ENCODE peak calls at places on chromosomes 5 and 9, in six cellular contexts. E, X, Y, G, T and M are unnamed samples.
A peak's percentile ranks its signal among the peaks of the same experiment; 100 is the strongest.

GRCh38 chr9:124810513-124811355 is 33.8 kb downstream of the OLFML2A start:
- DNase-seq in E (peak; percentile 80), X (peak; percentile 67), Y (no peak), G (no peak), T (no peak), M (peak; percentile 60)

GRCh38 chr5:147400076-147400809 is 109.6 kb downstream of the DPYSL3 start:
- DNase-seq in E (no peak), X (peak; percentile 64), Y (no peak), G (no peak), T (no peak), M (no peak)

GRCh38 chr5:10553476-10553875 is 10.4 kb upstream of the ANKRD33B start:
- DNase-seq in E (no peak), X (no peak), Y (no peak), G (no peak), T (no peak), M (no peak)

GRCh38 chr5:157961176-157961575 is 102.2 kb upstream of the CLINT1 start:
- DNase-seq in E (no peak), X (no peak), Y (no peak), G (no peak), T (no peak), M (no peak)

GRCh38 chr9:15081021-15081753 is 171.0 kb upstream of the FREM1 start:
- DNase-seq in E (no peak), X (no peak), Y (no peak), G (no peak), T (no peak), M (no peak)

GRCh38 chr5:158172005-158172404 is 313.1 kb upstream of the CLINT1 start:
- DNase-seq in E (no peak), X (no peak), Y (no peak), G (no peak), T (no peak), M (no peak)

GRCh38 chr5:172173771-172174170 is 14.3 kb downstream of the STK10 start:
- DNase-seq in E (no peak), X (no peak), Y (peak; percentile 63), G (no peak), T (no peak), M (no peak)

GRCh38 chr9:136147038-136147889 is 28.6 kb upstream of the TMEM250 start:
- DNase-seq in E (no peak), X (no peak), Y (peak; percentile 44), G (no peak), T (no peak), M (no peak)

GRCh38 chr9:120985759-120986353 is 59.3 kb upstream of the TRAF1 start:
- DNase-seq in E (peak; percentile 77), X (peak; percentile 55), Y (no peak), G (peak; percentile 23), T (no peak), M (peak; percentile 38)

GRCh38 chr9:128124873-128125574 is 2.5 kb downstream of the PTGES2 start:
- DNase-seq in E (peak; percentile 80), X (peak; percentile 65), Y (peak; percentile 83), G (no peak), T (peak; percentile 52), M (peak; percentile 59)

GRCh38 chr9:95080961-95081658 is 236.4 kb downstream of the FANCC start:
- DNase-seq in E (no peak), X (no peak), Y (no peak), G (no peak), T (peak; percentile 44), M (no peak)

GRCh38 chr5:134545070-134545868 is 19.8 kb downstream of the JADE2 start:
- DNase-seq in E (no peak), X (no peak), Y (peak; percentile 90), G (no peak), T (no peak), M (peak; percentile 81)

GRCh38 chr5:178234753-178235599 is 2.4 kb upstream of the PHYKPL start:
- DNase-seq in E (peak; percentile 66), X (peak; percentile 68), Y (peak; percentile 83), G (peak; percentile 71), T (peak; percentile 81), M (peak; percentile 85)

GRCh38 chr5:10246761-10247160 is 2.9 kb downstream of the ATPSCKMT start:
- DNase-seq in E (no peak), X (no peak), Y (no peak), G (no peak), T (no peak), M (no peak)

GRCh38 chr5:1103093-1103492 is 8.8 kb downstream of the SLC12A7 start:
- DNase-seq in E (no peak), X (no peak), Y (no peak), G (no peak), T (no peak), M (no peak)

GRCh38 chr9:450561-450960 is 235.9 kb downstream of the DOCK8 start:
- DNase-seq in E (no peak), X (no peak), Y (no peak), G (no peak), T (no peak), M (no peak)

GRCh38 chr9:16213781-16214515 is 656.5 kb downstream of the BNC2 start:
- DNase-seq in E (peak; percentile 81), X (no peak), Y (peak; percentile 76), G (peak; percentile 46), T (peak; percentile 53), M (no peak)

GRCh38 chr9:93900971-93901861 is 53.9 kb downstream of the BARX1 start:
- DNase-seq in E (no peak), X (no peak), Y (no peak), G (no peak), T (peak; percentile 23), M (no peak)

GRCh38 chr5:89277791-89278190 is 394.8 kb upstream of the MEF2C start:
- DNase-seq in E (no peak), X (no peak), Y (no peak), G (no peak), T (no peak), M (no peak)

GRCh38 chr5:136132087-136132486 is 558 bp upstream of the SMAD5 start:
- DNase-seq in E (peak; percentile 19), X (peak; percentile 46), Y (no peak), G (peak; percentile 25), T (no peak), M (no peak)

GRCh38 chr5:172059661-172060100 is 53.2 kb upstream of the FBXW11 start:
- DNase-seq in E (no peak), X (peak; percentile 21), Y (no peak), G (no peak), T (peak; percentile 30), M (peak; percentile 36)

GRCh38 chr9:22682536-22683392 is 236.1 kb downstream of the DMRTA1 start:
- DNase-seq in E (peak; percentile 2), X (no peak), Y (no peak), G (no peak), T (no peak), M (no peak)

GRCh38 chr5:143016777-143017374 is 246.7 kb downstream of the ARHGAP26 start:
- DNase-seq in E (peak; percentile 54), X (peak; percentile 13), Y (no peak), G (peak; percentile 51), T (no peak), M (peak; percentile 79)

GRCh38 chr5:43437062-43437660 is 25.0 kb upstream of the CCL28 start:
- DNase-seq in E (no peak), X (no peak), Y (no peak), G (no peak), T (no peak), M (no peak)

GRCh38 chr9:114445616-114446015 is 57.8 kb upstream of the AKNA start:
- DNase-seq in E (no peak), X (no peak), Y (no peak), G (no peak), T (no peak), M (no peak)

GRCh38 chr5:79191457-79191856 is 44.5 kb upstream of the JMY start:
- DNase-seq in E (peak; percentile 17), X (no peak), Y (no peak), G (no peak), T (no peak), M (no peak)

DNA sequence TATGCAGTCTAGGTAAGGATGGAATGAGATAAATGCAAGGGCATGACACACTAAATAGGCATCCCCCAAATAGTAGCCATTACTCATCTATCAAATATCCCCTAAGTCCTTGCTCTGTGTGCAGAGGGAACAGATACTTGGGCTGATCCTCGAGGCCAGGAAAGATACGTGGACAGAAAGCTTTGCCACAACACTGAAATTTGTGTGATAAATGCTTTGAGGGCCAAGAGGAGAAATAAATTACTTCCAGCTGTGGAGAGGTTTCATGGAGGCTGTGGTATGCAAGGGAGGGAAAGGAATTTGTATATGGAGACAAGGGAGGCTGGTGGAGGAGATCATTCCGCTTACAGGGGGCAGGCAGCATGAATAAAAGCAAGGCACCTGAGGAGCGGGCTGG is 18.5 kb downstream of the ATOX1 start:
- DNase-seq in E (peak; percentile 53), X (no peak), Y (no peak), G (no peak), T (no peak), M (peak; percentile 95)
- H3K4me3 ChIP-seq in E (no peak overlapping the region), X (no peak overlapping the region), Y (no peak overlapping the region), G (no peak overlapping the region), T (no peak overlapping the region), M (no peak overlapping the region)

GRCh38 chr9:97903168-97903567 is 19.1 kb downstream of the TRMO start:
- DNase-seq in E (no peak), X (no peak), Y (no peak), G (no peak), T (no peak), M (no peak)
- H3K4me1 ChIP-seq in E (peaks cover 3% of the 10 kb centered on the region), X (no peaks in the 10 kb centered on the region), Y (no peaks in the 10 kb centered on the region), G (peaks cover 23% of the 10 kb centered on the region), T (no peaks in the 10 kb centered on the region), M (no peaks in the 10 kb centered on the region)

GRCh38 chr9:130432796-130433167 is 12.0 kb upstream of the ASS1 start:
- DNase-seq in E (no peak), X (no peak), Y (no peak), G (no peak), T (peak; percentile 92), M (no peak)
- H3K4me3 ChIP-seq in E (peak overlapping the region; percentile 49), X (peak overlapping the region; percentile 61), Y (no peak overlapping the region), G (no peak overlapping the region), T (peak overlapping the region; percentile 44), M (no peak overlapping the region)

DNA sequence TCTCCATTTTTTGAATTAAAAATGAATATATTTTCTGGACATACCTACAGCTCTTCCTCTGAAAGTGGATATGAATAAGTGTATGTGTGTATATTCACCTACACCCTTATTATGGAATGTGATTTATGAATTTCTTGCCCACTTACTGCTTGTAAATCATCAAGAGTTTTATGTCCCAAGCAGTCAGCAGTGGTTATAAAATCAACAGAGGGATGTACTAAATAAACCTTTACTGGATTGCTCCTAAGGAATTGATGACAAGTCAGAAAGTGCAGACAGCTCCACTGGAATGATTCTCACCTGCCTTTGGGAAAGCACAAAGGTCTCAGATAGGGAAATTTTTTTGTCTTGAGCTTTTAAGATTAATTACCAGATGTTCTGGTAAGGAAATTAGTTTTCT is 9.3 kb downstream of the TMEM174 start:
- DNase-seq in E (no peak), X (no peak), Y (no peak), G (no peak), T (no peak), M (no peak)
- H3K4me1 ChIP-seq in E (no peaks in the 10 kb centered on the region), X (peaks cover 15% of the 10 kb centered on the region), Y (no peaks in the 10 kb centered on the region), G (no peaks in the 10 kb centered on the region), T (no peaks in the 10 kb centered on the region), M (peaks cover 6% of the 10 kb centered on the region)

GRCh38 chr9:18727904-18728303 is 254.0 kb downstream of the ADAMTSL1 start:
- DNase-seq in E (no peak), X (no peak), Y (no peak), G (no peak), T (no peak), M (no peak)
- H3K4me3 ChIP-seq in E (no peak overlapping the region), X (no peak overlapping the region), Y (no peak overlapping the region), G (no peak overlapping the region), T (no peak overlapping the region), M (no peak overlapping the region)

GRCh38 chr5:108093186-108093585 is 288.7 kb downstream of the FBXL17 start:
- DNase-seq in E (peak; percentile 25), X (no peak), Y (no peak), G (no peak), T (no peak), M (peak; percentile 24)
- H3K4me1 ChIP-seq in E (no peaks in the 10 kb centered on the region), X (no peaks in the 10 kb centered on the region), Y (no peaks in the 10 kb centered on the region), G (no peaks in the 10 kb centered on the region), T (no peaks in the 10 kb centered on the region), M (no peaks in the 10 kb centered on the region)